ENCODE peak calls at places on chromosomes 7 and 10, in five cellular contexts. One of them, this sample, is unnamed. For H3K9me3, the result is how much of the 10 kb centered on the place peaks cover.

GRCh38 chr7:15554081-15554480 is 7.7 kb downstream of the AGMO start:
- DNase-seq in HCT116: no peak
- DNase-seq in pancreas: no peak
- DNase-seq in hepatocyte: no peak
- DNase-seq in gastrocnemius medialis: no peak
- DNase-seq in this sample: no peak

GRCh38 chr7:132815696-132816334 is 239.5 kb upstream of the PLXNA4 start:
- DNase-seq in hepatocyte: no peak
- DNase-seq in pancreas: no peak
- DNase-seq in gastrocnemius medialis: no peak
- DNase-seq in HCT116: no peak
- DNase-seq in this sample: no peak

GRCh38 chr7:66859794-66860645 is 61.0 kb upstream of the TMEM248 start:
- DNase-seq in gastrocnemius medialis: peak
- DNase-seq in pancreas: no peak
- DNase-seq in hepatocyte: no peak
- DNase-seq in HCT116: no peak
- DNase-seq in this sample: no peak

GRCh38 chr10:109429956-109430760 is 493.2 kb downstream of the XPNPEP1 start:
- DNase-seq in HCT116: no peak
- DNase-seq in pancreas: no peak
- DNase-seq in gastrocnemius medialis: no peak
- DNase-seq in hepatocyte: no peak
- DNase-seq in this sample: no peak

GRCh38 chr7:80088705-80089104 is 45.9 kb upstream of the GNAI1 start:
- DNase-seq in gastrocnemius medialis: no peak
- DNase-seq in hepatocyte: no peak
- DNase-seq in pancreas: no peak
- DNase-seq in HCT116: no peak
- DNase-seq in this sample: no peak

GRCh38 chr7:12583181-12583580 is 12.7 kb downstream of the SCIN start:
- DNase-seq in HCT116: no peak
- DNase-seq in gastrocnemius medialis: no peak
- DNase-seq in hepatocyte: no peak
- DNase-seq in pancreas: no peak
- DNase-seq in this sample: no peak

GRCh38 chr10:127996586-127996985 is 89.7 kb downstream of the PTPRE start:
- DNase-seq in pancreas: no peak
- DNase-seq in HCT116: no peak
- DNase-seq in gastrocnemius medialis: peak
- DNase-seq in hepatocyte: peak
- DNase-seq in this sample: no peak

GRCh38 chr10:74329873-74330272 is 178.9 kb downstream of the ADK start:
- DNase-seq in HCT116: no peak
- DNase-seq in gastrocnemius medialis: no peak
- DNase-seq in hepatocyte: no peak
- DNase-seq in pancreas: no peak
- DNase-seq in this sample: no peak

GRCh38 chr7:100675581-100676350 is 2.2 kb downstream of the GNB2 start:
- DNase-seq in gastrocnemius medialis: peak
- DNase-seq in pancreas: peak
- DNase-seq in HCT116: no peak
- DNase-seq in hepatocyte: peak
- DNase-seq in this sample: peak

GRCh38 chr7:27945356-27945755 is 205.4 kb downstream of the TAX1BP1 start:
- DNase-seq in hepatocyte: no peak
- DNase-seq in pancreas: no peak
- DNase-seq in gastrocnemius medialis: no peak
- DNase-seq in HCT116: no peak
- DNase-seq in this sample: no peak

GRCh38 chr10:17645591-17646345 is 1.8 kb downstream of the STAM start:
- DNase-seq in HCT116: no peak
- DNase-seq in gastrocnemius medialis: no peak
- DNase-seq in hepatocyte: peak
- DNase-seq in pancreas: no peak
- DNase-seq in this sample: no peak

DNA sequence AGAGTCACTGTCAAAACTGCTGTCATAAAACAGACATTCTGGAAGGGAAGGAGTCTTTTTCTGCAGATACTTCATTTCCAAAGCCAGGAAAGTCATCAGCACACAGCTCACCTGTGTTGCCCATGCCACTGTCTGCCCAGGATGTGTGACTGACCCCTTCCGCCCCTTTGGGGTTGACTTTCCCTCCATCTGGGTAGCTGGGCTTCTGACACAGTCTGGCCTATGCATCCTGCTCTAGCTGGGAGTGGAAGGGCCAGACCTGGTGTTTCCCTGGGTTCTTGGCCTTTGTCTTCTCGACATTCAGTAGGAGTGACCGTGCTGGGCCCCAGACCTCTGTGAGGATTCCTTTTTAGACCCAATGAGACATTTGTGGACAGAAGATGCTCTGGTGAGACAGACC is 378.9 kb upstream of the NUPR2 start:
- DNase-seq in hepatocyte: no peak
- DNase-seq in pancreas: no peak
- DNase-seq in gastrocnemius medialis: no peak
- DNase-seq in HCT116: no peak
- DNase-seq in this sample: no peak
- H3K9me3 ChIP-seq in hepatocyte: under half
- H3K9me3 ChIP-seq in pancreas: under half
- H3K9me3 ChIP-seq in gastrocnemius medialis: under half
- H3K9me3 ChIP-seq in HCT116: under half
- H3K9me3 ChIP-seq in this sample: under half

GRCh38 chr7:74275401-74275881 is 13.8 kb upstream of the CLIP2 start:
- DNase-seq in hepatocyte: no peak
- DNase-seq in pancreas: no peak
- DNase-seq in HCT116: no peak
- DNase-seq in gastrocnemius medialis: no peak
- DNase-seq in this sample: no peak
- TF ChIP-seq CTCF in hepatocyte: peak
- TF ChIP-seq CTCF in pancreas: no peak
- TF ChIP-seq CTCF in HCT116: peak
- TF ChIP-seq CTCF in gastrocnemius medialis: peak
- TF ChIP-seq CTCF in this sample: peak

GRCh38 chr10:43622022-43622421 is 15.8 kb downstream of the ZNF485 start:
- DNase-seq in hepatocyte: no peak
- DNase-seq in gastrocnemius medialis: no peak
- DNase-seq in HCT116: no peak
- DNase-seq in pancreas: no peak
- DNase-seq in this sample: peak

GRCh38 chr10:43619368-43619767 is 13.1 kb downstream of the ZNF485 start:
- DNase-seq in pancreas: no peak
- DNase-seq in gastrocnemius medialis: no peak
- DNase-seq in HCT116: no peak
- DNase-seq in hepatocyte: no peak
- DNase-seq in this sample: no peak

GRCh38 chr10:43616697-43617370 is 10.6 kb downstream of the ZNF485 start:
- DNase-seq in HCT116: no peak
- DNase-seq in pancreas: no peak
- DNase-seq in gastrocnemius medialis: no peak
- DNase-seq in hepatocyte: no peak
- DNase-seq in this sample: no peak
- H3K9me3 ChIP-seq in HCT116: under half
- H3K9me3 ChIP-seq in pancreas: under half
- H3K9me3 ChIP-seq in gastrocnemius medialis: under half
- H3K9me3 ChIP-seq in hepatocyte: under half
- H3K9me3 ChIP-seq in this sample: under half

GRCh38 chr7:2732959-2733584 is 45.1 kb downstream of the AMZ1 start:
- DNase-seq in HCT116: no peak
- DNase-seq in gastrocnemius medialis: peak
- DNase-seq in pancreas: no peak
- DNase-seq in hepatocyte: peak
- DNase-seq in this sample: peak
- TF ChIP-seq CTCF in HCT116: no peak
- TF ChIP-seq CTCF in gastrocnemius medialis: no peak
- TF ChIP-seq CTCF in pancreas: no peak
- TF ChIP-seq CTCF in hepatocyte: no peak
- TF ChIP-seq CTCF in this sample: no peak

GRCh38 chr10:131178521-131178920 is 133.0 kb downstream of the TCERG1L start:
- DNase-seq in gastrocnemius medialis: no peak
- DNase-seq in hepatocyte: no peak
- DNase-seq in pancreas: no peak
- DNase-seq in HCT116: no peak
- DNase-seq in this sample: no peak
- H3K9me3 ChIP-seq in gastrocnemius medialis: under half
- H3K9me3 ChIP-seq in hepatocyte: under half
- H3K9me3 ChIP-seq in pancreas: under half
- H3K9me3 ChIP-seq in HCT116: under half
- H3K9me3 ChIP-seq in this sample: under half

This sample was measured in transverse colon.